ENCODE peak calls at places on chromosomes 12 and 14, in eight cellular contexts. X, F, O, H, W, D, G and P are unnamed samples.

GRCh38 chr12:11553871-11554533 is 95.5 kb upstream of the ETV6 start:
- DNase-seq in D (peak; percentile 68), W (peak; percentile 40), H (peak; percentile 78), G (peak; percentile 49), X (no peak), O (no peak), F (peak; percentile 73), P (no peak)

GRCh38 chr12:30908389-30909087 is 18.0 kb upstream of the TSPAN11 start:
- DNase-seq in F (no peak), X (no peak), H (no peak), W (no peak), G (no peak), O (no peak), D (peak; percentile 71), P (no peak)

GRCh38 chr14:101821528-101821927 is 60.0 kb downstream of the PPP2R5C start:
- DNase-seq in O (no peak), F (no peak), D (no peak), G (no peak), H (no peak), W (no peak), X (no peak), P (no peak)

GRCh38 chr12:85835810-85836715 is at the start of gene RASSF9:
- DNase-seq in O (no peak), D (peak; percentile 55), X (no peak), H (no peak), F (no peak), G (no peak), W (peak; percentile 67), P (no peak)

GRCh38 chr12:79366374-79366773 is 324.4 kb downstream of the PAWR start:
- DNase-seq in O (no peak), W (peak; percentile 15), X (no peak), G (peak; percentile 4), F (peak; percentile 16), D (no peak), H (no peak), P (no peak)

GRCh38 chr14:50335989-50336391 is 23.9 kb downstream of the DMAC2L start:
- DNase-seq in D (no peak), F (no peak), X (no peak), O (no peak), G (peak; percentile 37), W (peak; percentile 47), H (no peak), P (no peak)

GRCh38 chr12:82146740-82147139 is 211.4 kb downstream of the CCDC59 start:
- DNase-seq in O (no peak), G (no peak), H (no peak), W (peak; percentile 55), X (no peak), D (no peak), F (no peak), P (no peak)

GRCh38 chr12:104573-105081 is 38.1 kb downstream of the IQSEC3 start:
- DNase-seq in H (no peak), O (no peak), F (peak; percentile 46), X (peak; percentile 59), G (no peak), W (no peak), D (no peak), P (no peak)

GRCh38 chr12:76633415-76633814 is 73.8 kb upstream of the OSBPL8 start:
- DNase-seq in F (no peak), X (no peak), H (no peak), G (no peak), W (no peak), D (peak; percentile 48), O (no peak), P (no peak)

GRCh38 chr14:21711360-21711961 is 37.8 kb upstream of the OR4E1 start:
- DNase-seq in O (no peak), G (peak; percentile 19), X (no peak), D (peak; percentile 12), W (no peak), F (peak; percentile 33), H (peak; percentile 47), P (no peak)

GRCh38 chr12:46271846-46272245 is 3.0 kb upstream of the SLC38A1 start:
- DNase-seq in O (no peak), W (no peak), D (no peak), F (no peak), X (no peak), H (no peak), G (no peak), P (no peak)

GRCh38 chr12:108612788-108613282 is 15.0 kb upstream of the TMEM119 start:
- DNase-seq in H (no peak), G (no peak), D (peak; percentile 31), X (no peak), O (no peak), W (peak; percentile 74), F (no peak), P (no peak)

GRCh38 chr12:76830456-76830855 is 48.4 kb downstream of the CSRP2 start:
- DNase-seq in D (no peak), G (no peak), O (no peak), W (no peak), X (no peak), F (no peak), H (no peak), P (no peak)

GRCh38 chr12:82896979-82897378 is 210.3 kb downstream of the TMTC2 start:
- DNase-seq in D (peak; percentile 0), H (peak; percentile 3), O (no peak), G (no peak), F (no peak), W (no peak), X (no peak), P (peak; percentile 4)

GRCh38 chr14:71468701-71469100 is 463.5 kb upstream of the RGS6 start:
- DNase-seq in X (no peak), W (no peak), H (no peak), D (no peak), O (no peak), G (no peak), F (no peak), P (no peak)

GRCh38 chr12:120798696-120799095 is 73.1 kb downstream of the ACADS start:
- DNase-seq in F (no peak), O (no peak), G (no peak), D (no peak), W (no peak), X (no peak), H (no peak), P (no peak)

GRCh38 chr12:93825501-93825888 is 148.3 kb downstream of the CRADD start:
- DNase-seq in F (no peak), W (peak; percentile 51), X (no peak), H (no peak), G (no peak), D (peak; percentile 63), O (no peak), P (no peak)

GRCh38 chr12:6851921-6852650 is at the start of gene USP5:
- DNase-seq in X (peak; percentile 94), O (peak; percentile 92), H (peak; percentile 97), W (peak; percentile 99), D (peak; percentile 99), F (peak; percentile 94), G (peak; percentile 96), P (peak; percentile 100)

GRCh38 chr14:88553886-88554457 is 835 bp downstream of the PTPN21 start:
- DNase-seq in H (no peak), D (peak; percentile 12), X (no peak), F (no peak), O (no peak), W (no peak), G (no peak), P (no peak)

GRCh38 chr14:49659526-49660455 is 24.7 kb upstream of the DNAAF2 start:
- DNase-seq in X (no peak), F (no peak), O (no peak), D (no peak), H (no peak), G (no peak), W (no peak), P (no peak)

GRCh38 chr12:12541782-12542181 is 20.9 kb downstream of the DUSP16 start:
- DNase-seq in H (no peak), F (no peak), X (no peak), G (no peak), O (no peak), D (no peak), W (no peak), P (no peak)

GRCh38 chr12:95790025-95790911 is at the start of gene NTN4:
- DNase-seq in X (peak; percentile 66), H (peak; percentile 58), G (peak; percentile 69), F (peak; percentile 48), O (no peak), W (peak; percentile 34), D (peak; percentile 59), P (no peak)

GRCh38 chr12:121490401-121491257 is 90.2 kb downstream of the KDM2B start:
- DNase-seq in D (no peak), O (no peak), H (no peak), X (no peak), F (no peak), W (peak; percentile 39), G (peak; percentile 53), P (no peak)

GRCh38 chr12:27899151-27899661 is 73.3 kb downstream of the PTHLH start:
- DNase-seq in X (no peak), H (peak; percentile 78), O (no peak), W (no peak), F (no peak), D (peak; percentile 59), G (no peak), P (no peak)

GRCh38 chr12:102562836-102563425 is 82.6 kb upstream of the IGF1 start:
- DNase-seq in F (no peak), G (no peak), O (no peak), W (peak; percentile 27), D (peak; percentile 79), X (no peak), H (no peak), P (no peak)

GRCh38 chr14:98167702-98168101 is 1104.3 kb downstream of the BCL11B start:
- DNase-seq in H (no peak), X (peak; percentile 60), D (no peak), F (no peak), G (no peak), O (no peak), W (no peak), P (no peak)

GRCh38 chr12:83954939-83955601 is 957.5 kb downstream of the SLC6A15 start:
- DNase-seq in F (no peak), G (no peak), W (peak; percentile 27), X (no peak), D (no peak), O (no peak), H (no peak), P (no peak)

GRCh38 chr14:76090611-76091010 is 61.1 kb upstream of the GPATCH2L start:
- DNase-seq in G (no peak), F (no peak), O (no peak), H (no peak), D (no peak), W (peak; percentile 12), X (no peak), P (no peak)

GRCh38 chr12:89309815-89310214 is 42.5 kb downstream of the DUSP6 start:
- DNase-seq in X (no peak), O (no peak), G (no peak), F (no peak), D (no peak), H (no peak), W (no peak), P (no peak)

GRCh38 chr12:66203820-66204219 is 14.8 kb downstream of the IRAK3 start:
- DNase-seq in H (no peak), D (no peak), W (no peak), X (no peak), G (no peak), F (no peak), O (no peak), P (no peak)

GRCh38 chr12:48883305-48884171 is 17.9 kb upstream of the RND1 start:
- DNase-seq in D (peak; percentile 38), H (no peak), X (no peak), O (no peak), W (peak; percentile 92), G (no peak), F (no peak), P (no peak)

GRCh38 chr12:47754881-47755280 is 3.8 kb downstream of the RAPGEF3 start:
- DNase-seq in D (no peak), W (no peak), O (no peak), F (no peak), G (no peak), H (no peak), X (no peak), P (peak; percentile 25)

GRCh38 chr14:105067140-105067968 is 2.1 kb upstream of the GPR132 start:
- DNase-seq in H (peak; percentile 63), G (no peak), D (peak; percentile 46), F (no peak), O (no peak), X (peak; percentile 50), W (no peak), P (no peak)

GRCh38 chr12:89884365-89884915 is 175.8 kb upstream of the ATP2B1 start:
- DNase-seq in G (no peak), H (no peak), D (no peak), X (no peak), F (peak; percentile 54), O (no peak), W (no peak), P (no peak)